ENCODE peak calls at places on chromosomes 7 and 10, in four cellular contexts. G is AG04450, I is fibroblast of the aortic adventitia, C is right lobe of liver. N is an unnamed sample.

GRCh38 chr7:22566592-22566991 is 66.6 kb upstream of the STEAP1B start:
- DNase-seq in C (no peak), G (no peak), I (no peak), N (no peak)

GRCh38 chr10:7706534-7707073 is 3.5 kb downstream of the ITIH2 start:
- DNase-seq in I (no peak), C (no peak), G (no peak), N (no peak)

GRCh38 chr10:92640110-92640509 is 47.2 kb downstream of the KIF11 start:
- DNase-seq in G (no peak), C (peak; percentile 37), I (peak; percentile 81), N (no peak)

GRCh38 chr10:117134084-117135025 is 3.7 kb downstream of the VAX1 start:
- DNase-seq in G (no peak), C (no peak), I (no peak), N (peak; percentile 37)

GRCh38 chr10:84098667-84099066 is 40.6 kb upstream of the GHITM start:
- DNase-seq in C (no peak), G (no peak), I (no peak), N (no peak)

GRCh38 chr7:78134748-78135147 is 336.2 kb downstream of the PHTF2 start:
- DNase-seq in I (no peak), C (no peak), G (no peak), N (no peak)

GRCh38 chr10:49035920-49036319 is 79.4 kb downstream of the VSTM4 start:
- DNase-seq in I (no peak), C (no peak), G (no peak), N (no peak)

GRCh38 chr10:49595713-49596492 is 14.2 kb upstream of the SLC18A3 start:
- DNase-seq in I (peak; percentile 21), G (no peak), C (no peak), N (no peak)

GRCh38 chr7:26197153-26198115 is 3.1 kb downstream of the HNRNPA2B1 start:
- DNase-seq in G (no peak), I (no peak), C (no peak), N (no peak)

GRCh38 chr7:123327661-123328060 is 127.9 kb upstream of the SLC13A1 start:
- DNase-seq in G (no peak), I (no peak), C (no peak), N (no peak)

GRCh38 chr10:105973252-105973877 is 1191.1 kb downstream of the SORCS1 start:
- DNase-seq in I (no peak), G (no peak), C (no peak), N (no peak)

GRCh38 chr7:17680943-17681351 is 259.3 kb downstream of the SNX13 start:
- DNase-seq in I (peak; percentile 80), C (no peak), G (no peak), N (no peak)

GRCh38 chr7:64687249-64687648 is 21.3 kb downstream of the ZNF107 start:
- DNase-seq in I (no peak), G (no peak), C (no peak), N (no peak)

GRCh38 chr7:18488047-18488446 is 7.5 kb upstream of the HDAC9 start:
- DNase-seq in I (no peak), C (no peak), G (no peak), N (no peak)

GRCh38 chr10:19964625-19965024 is 148.4 kb downstream of the PLXDC2 start:
- DNase-seq in G (no peak), C (no peak), I (no peak), N (no peak)

GRCh38 chr7:45874408-45875131 is 1.7 kb upstream of the CCDC201 start:
- DNase-seq in I (peak; percentile 92), G (peak; percentile 45), C (no peak), N (no peak)

GRCh38 chr7:112462236-112462635 is 12.0 kb downstream of the IFRD1 start:
- DNase-seq in G (no peak), I (peak; percentile 99), C (no peak), N (no peak)

GRCh38 chr10:63588436-63589180 is 67.4 kb downstream of the REEP3 start:
- DNase-seq in G (no peak), I (no peak), C (no peak), N (no peak)

GRCh38 chr10:58023341-58024073 is 244.2 kb downstream of the IPMK start:
- DNase-seq in G (peak; percentile 45), I (peak; percentile 76), C (no peak), N (no peak)

GRCh38 chr10:88038268-88038667 is 174.8 kb downstream of the PTEN start:
- DNase-seq in G (peak; percentile 84), C (no peak), I (peak; percentile 72), N (no peak)

GRCh38 chr7:113320419-113320818 is 202.1 kb upstream of the SMIM30 start:
- DNase-seq in I (no peak), C (no peak), G (no peak), N (no peak)

GRCh38 chr7:22083711-22084289 is 138.1 kb upstream of the CDCA7L start:
- DNase-seq in G (no peak), I (peak; percentile 19), C (peak; percentile 58), N (no peak)

GRCh38 chr10:89494615-89495014 is 40.8 kb downstream of the SLC16A12 start:
- DNase-seq in G (no peak), I (no peak), C (no peak), N (no peak)

GRCh38 chr7:31373337-31374289 is 33.1 kb upstream of the NEUROD6 start:
- DNase-seq in C (peak; percentile 22), I (peak; percentile 73), G (no peak), N (peak; percentile 66)

GRCh38 chr7:157436763-157437480 is 100.1 kb downstream of the DNAJB6 start:
- DNase-seq in I (no peak), C (no peak), G (no peak), N (no peak)
- TF ChIP-seq CTCF in I (no peak), C (no peak), G (no peak), N (no peak)

DNA sequence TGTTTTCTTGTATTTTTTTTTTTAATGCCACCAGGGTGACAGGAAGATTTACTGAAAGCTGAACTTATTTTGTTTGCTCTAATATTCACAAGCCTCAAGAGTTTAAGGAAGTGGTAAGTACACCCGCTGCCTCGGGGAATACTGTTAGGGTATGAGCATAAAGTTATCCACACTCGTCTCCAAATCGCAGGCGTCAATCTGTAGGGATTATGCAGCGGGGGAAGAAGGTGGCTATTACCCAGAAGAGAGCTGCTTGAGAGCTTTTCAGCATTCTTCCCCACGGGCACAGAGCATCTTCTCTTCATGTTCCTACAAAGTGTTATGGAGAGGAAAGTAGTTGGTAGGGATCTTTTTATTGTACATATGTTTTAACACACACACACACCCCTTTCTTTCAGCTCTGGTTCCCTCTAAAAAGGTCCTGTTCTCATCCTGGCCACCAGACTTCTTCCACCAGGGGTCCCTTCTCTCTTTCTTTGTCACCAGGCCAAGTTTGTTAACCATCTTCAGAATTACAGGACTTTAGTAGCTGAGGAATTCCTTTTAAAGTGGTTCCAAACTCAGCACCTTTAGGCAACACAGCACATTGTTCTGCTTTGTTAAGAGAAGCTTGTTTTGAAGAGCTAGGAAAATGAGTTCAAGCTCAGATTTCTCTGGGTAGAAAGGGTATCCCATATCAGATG is 411.6 kb upstream of the GALNT17 start:
- DNase-seq in C (no peak), I (no peak), G (no peak), N (no peak)
- TF ChIP-seq CTCF in C (no peak), I (no peak), G (no peak), N (no peak)

GRCh38 chr7:138449580-138449979 is 10.5 kb upstream of the TRIM24 start:
- DNase-seq in C (no peak), G (no peak), I (no peak), N (peak; percentile 10)
- TF ChIP-seq CTCF in C (peak; percentile 20), G (no peak), I (peak; percentile 32), N (peak; percentile 6)

GRCh38 chr7:148253629-148254028 is 336.9 kb upstream of the C7orf33 start:
- DNase-seq in I (no peak), C (no peak), G (no peak), N (peak; percentile 27)

GRCh38 chr7:148260605-148261004 is 330.0 kb upstream of the C7orf33 start:
- DNase-seq in C (no peak), I (no peak), G (no peak), N (no peak)

GRCh38 chr7:148256433-148256832 is 334.1 kb upstream of the C7orf33 start:
- DNase-seq in C (no peak), G (no peak), I (no peak), N (no peak)

DNA sequence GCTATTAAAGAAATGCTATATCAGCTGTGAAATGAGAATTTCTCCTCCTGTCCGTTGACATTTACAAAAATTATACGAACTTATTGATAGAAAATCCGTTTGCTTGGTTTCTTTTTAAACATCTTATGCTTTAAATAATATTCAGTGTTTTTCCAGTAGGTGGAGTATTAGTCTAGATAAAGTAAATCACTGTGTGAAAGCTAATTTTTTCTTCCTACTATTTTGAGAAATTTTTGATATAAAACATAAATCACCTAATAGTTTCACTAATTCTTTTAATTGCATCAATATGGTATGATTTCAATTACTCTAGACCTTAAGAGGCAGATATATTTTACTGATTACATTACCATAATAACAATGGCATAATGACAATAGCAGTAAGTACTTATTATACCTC is 335.2 kb upstream of the C7orf33 start:
- DNase-seq in G (no peak), C (no peak), I (no peak), N (no peak)
- TF ChIP-seq CTCF in G (no peak), C (peak; percentile 35), I (no peak), N (no peak)